ENCODE peak calls at places on chromosomes 6 and 20, in seven cellular contexts. M is endothelial cell; J is uterus; Z is CD4-positive, alpha-beta T cell; L is osteoblast; P is Peyer's patch; G is thoracic aorta. U is an unnamed sample.

GRCh38 chr20:51884561-51884960 is 82.2 kb upstream of the SALL4 start:
- DNase-seq in M (no peak), G (no peak), L (peak), Z (no peak), J (no peak), P (no peak), U (no peak)

GRCh38 chr20:50320910-50321796 is 130.5 kb downstream of the CEBPB start:
- DNase-seq in Z (no peak), G (peak), M (peak), J (peak), P (peak), L (peak), U (peak)

GRCh38 chr6:170473226-170473789 is 79.8 kb downstream of the PSMB1 start:
- DNase-seq in Z (no peak), P (no peak), J (no peak), L (peak), M (no peak), G (no peak), U (no peak)

GRCh38 chr6:112298816-112299281 is 44.5 kb upstream of the LAMA4 start:
- DNase-seq in J (no peak), Z (no peak), M (no peak), L (no peak), G (no peak), P (no peak), U (no peak)

GRCh38 chr6:40550096-40550731 is 37.0 kb downstream of the LRFN2 start:
- DNase-seq in P (no peak), L (no peak), J (no peak), M (peak), G (no peak), Z (no peak), U (peak)

GRCh38 chr6:160494576-160494975 is 146.4 kb downstream of the SLC22A3 start:
- DNase-seq in G (no peak), J (no peak), M (no peak), Z (no peak), L (no peak), P (no peak), U (no peak)

GRCh38 chr6:240151-240550 is 52.1 kb upstream of the DUSP22 start:
- DNase-seq in P (no peak), J (no peak), Z (no peak), M (no peak), G (no peak), L (no peak), U (no peak)

GRCh38 chr6:42387336-42387735 is 64.4 kb downstream of the TRERF1 start:
- DNase-seq in Z (peak), M (no peak), P (no peak), G (no peak), J (no peak), L (peak), U (no peak)

GRCh38 chr6:26043389-26044139 is 43.7 kb upstream of the HFE start:
- DNase-seq in P (peak), L (peak), Z (peak), G (no peak), J (peak), M (peak), U (no peak)

GRCh38 chr6:151081658-151082057 is 158.1 kb upstream of the AKAP12 start:
- DNase-seq in L (no peak), Z (no peak), G (no peak), M (no peak), J (no peak), P (no peak), U (no peak)

GRCh38 chr20:32960849-32961731 is 43.1 kb downstream of the SUN5 start:
- DNase-seq in P (no peak), J (no peak), G (no peak), Z (no peak), M (no peak), L (no peak), U (no peak)

GRCh38 chr6:45801471-45802289 is 214.0 kb downstream of the CLIC5 start:
- DNase-seq in G (no peak), M (no peak), J (no peak), Z (no peak), L (no peak), P (no peak), U (no peak)

GRCh38 chr20:56504373-56505005 is 20.1 kb upstream of the FAM209A start:
- DNase-seq in P (no peak), G (no peak), M (peak), Z (peak), J (no peak), L (no peak), U (peak)

GRCh38 chr6:104943781-104944180 is 13.1 kb upstream of the LIN28B start:
- DNase-seq in L (no peak), J (no peak), Z (no peak), P (no peak), M (peak), G (no peak), U (no peak)

GRCh38 chr6:84635081-84635745 is 129.2 kb downstream of the TBX18 start:
- DNase-seq in J (no peak), L (no peak), Z (no peak), G (no peak), P (no peak), M (no peak), U (no peak)

DNA sequence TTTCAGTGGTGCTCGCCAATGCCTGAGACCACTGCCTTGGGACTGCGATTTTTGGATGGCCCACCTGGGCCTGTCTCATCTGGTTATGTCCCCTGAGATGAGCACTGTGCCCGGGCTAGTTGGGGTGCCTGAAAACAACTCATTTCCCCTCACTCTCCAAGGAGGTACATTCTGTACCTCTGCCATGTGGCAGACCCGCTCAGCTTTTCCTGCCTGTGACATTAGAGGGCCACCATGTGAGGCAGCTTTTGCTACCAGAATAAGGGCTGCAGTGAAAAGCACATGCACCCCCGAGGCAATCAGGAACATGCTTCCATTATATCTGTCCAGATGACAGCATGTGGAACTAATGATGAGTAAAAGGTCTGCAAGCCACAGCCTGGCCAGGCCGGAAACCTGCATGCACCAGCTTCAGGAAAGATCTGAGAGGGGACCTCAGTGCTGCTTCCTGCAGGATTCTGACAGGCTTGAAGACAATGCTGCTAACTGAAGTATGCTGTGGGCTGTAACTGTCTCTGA is 11.3 kb upstream of the SRSF6 start:
- DNase-seq in L (no peak), J (no peak), M (no peak), G (no peak), Z (no peak), P (no peak), U (no peak)
- TF ChIP-seq CTCF in L (no peak), J (no peak), M (no peak), G (no peak), Z (no peak), P (no peak), U (no peak)

DNA sequence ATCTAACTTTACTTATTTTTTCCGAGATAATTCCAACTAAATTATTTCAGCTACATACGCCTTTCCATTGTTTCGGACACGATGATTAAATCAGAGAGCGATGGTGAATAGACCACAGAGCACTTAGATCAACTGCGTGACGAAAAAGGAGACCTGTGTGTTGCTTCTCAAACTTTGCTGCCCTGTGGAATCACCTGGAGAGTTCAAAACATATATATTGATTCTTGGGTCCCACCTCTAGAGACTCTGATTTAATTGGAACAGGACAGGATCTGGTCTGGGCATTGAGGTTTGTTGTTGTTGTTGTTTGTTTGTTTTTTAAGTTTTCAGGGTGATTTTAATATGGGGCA is 401 bp upstream of the TNFRSF21 start:
- DNase-seq in M (no peak), Z (no peak), P (no peak), G (no peak), J (no peak), L (no peak), U (no peak)
- TF ChIP-seq CTCF in M (no peak), Z (no peak), P (no peak), G (no peak), J (no peak), L (no peak), U (no peak)

DNA sequence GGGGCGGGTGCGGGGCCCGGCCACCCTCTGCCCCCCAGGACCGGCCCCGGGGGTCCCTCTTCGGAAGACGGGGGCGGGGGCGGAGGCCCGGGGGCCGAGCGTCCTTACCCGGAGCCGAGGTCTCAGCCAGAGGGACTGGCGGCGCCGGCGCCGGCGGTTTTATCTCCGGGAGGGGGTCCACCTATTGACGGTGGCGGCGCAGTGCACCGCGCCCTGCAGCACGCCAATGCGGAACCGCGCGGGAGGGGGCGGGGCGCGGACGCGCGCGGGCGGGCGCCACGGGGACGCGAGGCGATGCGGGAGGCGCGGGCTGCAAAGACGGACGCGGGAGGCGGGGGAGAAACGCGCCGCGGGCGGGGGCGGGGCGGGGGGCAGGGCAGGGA is at the start of gene EEF1A2:
- DNase-seq in L (peak), P (no peak), Z (peak), M (no peak), G (no peak), J (no peak), U (peak)
- TF ChIP-seq CTCF in L (no peak), P (no peak), Z (no peak), M (no peak), G (no peak), J (no peak), U (peak)

GRCh38 chr6:30893001-30893591 is 8.8 kb downstream of the DDR1 start:
- DNase-seq in L (peak), P (no peak), J (no peak), G (no peak), M (no peak), Z (no peak), U (no peak)
- TF ChIP-seq CTCF in L (no peak), P (no peak), J (no peak), G (no peak), M (no peak), Z (no peak), U (peak)

GRCh38 chr6:157095569-157095968 is 227.8 kb downstream of the TMEM242 start:
- DNase-seq in L (no peak), M (no peak), J (no peak), Z (no peak), P (no peak), G (no peak), U (no peak)
- TF ChIP-seq CTCF in L (no peak), M (no peak), J (no peak), Z (no peak), P (no peak), G (no peak), U (no peak)

U was measured in WERI-Rb-1.